ENCODE peak calls at places on chromosomes 7 and 10, in six cellular contexts. Z, O, D, I, N and C are unnamed samples.
A peak's percentile ranks its signal among the peaks of the same experiment; 100 is the strongest.

GRCh38 chr7:104024632-104025031 is 35.2 kb upstream of the RELN start:
- DNase-seq in Z (no peak), O (no peak), D (no peak), I (no peak), N (no peak), C (no peak)

GRCh38 chr7:133591704-133592340 is 338.9 kb downstream of the EXOC4 start:
- DNase-seq in Z (no peak), O (no peak), D (no peak), I (no peak), N (no peak), C (no peak)

GRCh38 chr7:106099539-106099938 is 12.6 kb downstream of the SYPL1 start:
- DNase-seq in Z (no peak), O (no peak), D (no peak), I (no peak), N (no peak), C (no peak)

GRCh38 chr10:52744057-52744819 is 28.3 kb downstream of the MBL2 start:
- DNase-seq in Z (no peak), O (no peak), D (peak; percentile 15), I (no peak), N (peak; percentile 86), C (no peak)

GRCh38 chr7:40646717-40647116 is 511.9 kb downstream of the SUGCT start:
- DNase-seq in Z (no peak), O (no peak), D (peak; percentile 27), I (no peak), N (no peak), C (no peak)

GRCh38 chr7:100515072-100515532 is 23.9 kb upstream of the AGFG2 start:
- DNase-seq in Z (no peak), O (peak; percentile 72), D (peak; percentile 34), I (peak; percentile 17), N (peak; percentile 29), C (no peak)

GRCh38 chr7:123864438-123864837 is 19.5 kb downstream of the HYAL4 start:
- DNase-seq in Z (no peak), O (no peak), D (no peak), I (no peak), N (no peak), C (no peak)

GRCh38 chr7:157568785-157569584 is 232.2 kb downstream of the DNAJB6 start:
- DNase-seq in Z (peak; percentile 60), O (no peak), D (peak; percentile 1), I (peak; percentile 39), N (no peak), C (no peak)

GRCh38 chr10:117374506-117375359 is 507 bp downstream of the PDZD8 start:
- DNase-seq in Z (peak; percentile 45), O (no peak), D (no peak), I (no peak), N (peak; percentile 19), C (no peak)

GRCh38 chr7:56046728-56047445 is 4.4 kb downstream of the PSPH start:
- DNase-seq in Z (no peak), O (peak; percentile 74), D (peak; percentile 19), I (peak; percentile 94), N (no peak), C (no peak)

GRCh38 chr7:23114854-23115253 is 9.3 kb downstream of the KLHL7 start:
- DNase-seq in Z (no peak), O (no peak), D (no peak), I (no peak), N (no peak), C (no peak)

GRCh38 chr10:70840836-70841235 is 25.1 kb downstream of the SGPL1 start:
- DNase-seq in Z (no peak), O (no peak), D (no peak), I (no peak), N (no peak), C (no peak)

GRCh38 chr10:49601857-49602256 is 8.3 kb upstream of the SLC18A3 start:
- DNase-seq in Z (no peak), O (no peak), D (peak; percentile 84), I (peak; percentile 56), N (peak; percentile 87), C (peak; percentile 21)

GRCh38 chr10:119189811-119190282 is 11.2 kb upstream of the PRDX3 start:
- DNase-seq in Z (no peak), O (no peak), D (peak; percentile 37), I (peak; percentile 92), N (no peak), C (no peak)

GRCh38 chr10:105149371-105149871 is 508.3 kb downstream of the SORCS3 start:
- DNase-seq in Z (no peak), O (no peak), D (peak; percentile 80), I (no peak), N (peak; percentile 20), C (no peak)

GRCh38 chr7:155521743-155522398 is 24.5 kb downstream of the CNPY1 start:
- DNase-seq in Z (no peak), O (no peak), D (no peak), I (no peak), N (no peak), C (no peak)

GRCh38 chr10:125694874-125695273 is 11.9 kb upstream of the TEX36 start:
- DNase-seq in Z (no peak), O (no peak), D (peak; percentile 59), I (peak; percentile 51), N (peak; percentile 88), C (no peak)

GRCh38 chr10:131259535-131259934 is 52.0 kb downstream of the TCERG1L start:
- DNase-seq in Z (no peak), O (no peak), D (no peak), I (no peak), N (no peak), C (no peak)

GRCh38 chr10:97713828-97714400 is 384 bp downstream of the MARVELD1 start:
- DNase-seq in Z (peak; percentile 67), O (no peak), D (peak; percentile 81), I (peak; percentile 53), N (peak; percentile 52), C (peak; percentile 45)

GRCh38 chr7:106795877-106796231 is 69.2 kb upstream of the PIK3CG start:
- DNase-seq in Z (no peak), O (no peak), D (no peak), I (no peak), N (no peak), C (no peak)

GRCh38 chr7:154914580-154915380 is 88.1 kb downstream of the PAXIP1 start:
- DNase-seq in Z (no peak), O (no peak), D (no peak), I (no peak), N (no peak), C (no peak)

GRCh38 chr10:8150401-8150905 is 96.0 kb downstream of the GATA3 start:
- DNase-seq in Z (no peak), O (no peak), D (no peak), I (no peak), N (no peak), C (no peak)

GRCh38 chr10:86225098-86225782 is 141.4 kb downstream of the GRID1 start:
- DNase-seq in Z (no peak), O (peak; percentile 2), D (peak; percentile 9), I (peak; percentile 22), N (peak; percentile 47), C (no peak)

GRCh38 chr7:15906436-15906835 is 220.0 kb upstream of the MEOX2 start:
- DNase-seq in Z (no peak), O (no peak), D (no peak), I (no peak), N (no peak), C (no peak)

GRCh38 chr7:83677180-83677866 is 28.4 kb upstream of the SEMA3E start:
- DNase-seq in Z (no peak), O (peak; percentile 93), D (peak; percentile 95), I (peak; percentile 97), N (peak; percentile 98), C (no peak)

GRCh38 chr7:91847881-91848599 is 32.5 kb downstream of the MTERF1 start:
- DNase-seq in Z (no peak), O (no peak), D (no peak), I (no peak), N (no peak), C (no peak)

GRCh38 chr7:130736298-130736900 is 2.4 kb upstream of the KLF14 start:
- DNase-seq in Z (no peak), O (no peak), D (no peak), I (no peak), N (no peak), C (no peak)

GRCh38 chr7:34727464-34727995 is 69.5 kb downstream of the NPSR1 start:
- DNase-seq in Z (no peak), O (no peak), D (no peak), I (no peak), N (peak; percentile 48), C (no peak)

GRCh38 chr10:133167693-133168616 is 7.9 kb downstream of the KNDC1 start:
- DNase-seq in Z (no peak), O (no peak), D (no peak), I (no peak), N (no peak), C (no peak)

DNA sequence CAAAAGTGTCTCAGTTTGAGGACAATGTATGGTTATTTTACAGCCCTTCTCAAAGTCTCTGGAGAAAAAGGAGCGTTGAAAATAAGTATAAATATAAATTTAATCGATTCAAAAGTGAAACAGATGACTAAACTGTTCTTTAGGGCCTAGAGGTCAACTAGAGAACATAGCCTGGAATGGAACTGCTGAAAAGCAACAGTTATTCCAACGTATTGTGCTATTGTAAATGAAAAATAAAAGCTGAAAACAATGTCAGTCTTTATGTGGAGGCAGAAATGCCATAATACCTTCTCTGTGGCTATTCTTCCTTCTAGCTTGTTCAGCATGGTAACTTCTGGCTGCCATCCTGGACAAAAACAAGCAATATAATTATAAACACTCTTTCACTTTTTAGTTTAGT is 362.5 kb downstream of the ARL4A start:
- DNase-seq in Z (no peak), O (no peak), D (no peak), I (no peak), N (no peak), C (no peak)
- TF ChIP-seq CTCF in Z (no peak), O (no peak), D (no peak), I (no peak), N (no peak), C (no peak)

DNA sequence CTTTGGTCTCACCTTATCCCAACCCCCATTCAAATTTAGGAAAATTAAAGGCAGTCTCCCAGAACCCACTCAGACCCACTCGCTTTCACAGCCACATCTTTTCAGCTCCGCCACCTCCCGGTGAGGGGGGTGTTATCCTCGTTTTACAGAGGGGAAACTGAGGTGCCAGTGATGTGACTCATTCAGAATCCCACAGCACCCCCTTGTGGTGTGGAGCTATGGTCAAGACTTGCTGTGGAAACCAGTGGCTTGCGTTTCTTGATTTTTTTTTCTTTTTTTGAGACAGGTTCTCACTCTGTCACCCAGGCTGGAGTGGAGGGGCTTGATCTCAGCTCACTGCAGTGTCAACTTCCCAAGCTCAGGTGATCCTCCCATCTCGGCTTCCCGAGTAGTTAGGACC is 27.6 kb downstream of the SLC35G1 start:
- DNase-seq in Z (no peak), O (no peak), D (no peak), I (no peak), N (no peak), C (no peak)
- TF ChIP-seq CTCF in Z (peak; percentile 20), O (peak; percentile 42), D (peak; percentile 37), I (peak; percentile 59), N (peak; percentile 51), C (peak; percentile 51)

DNA sequence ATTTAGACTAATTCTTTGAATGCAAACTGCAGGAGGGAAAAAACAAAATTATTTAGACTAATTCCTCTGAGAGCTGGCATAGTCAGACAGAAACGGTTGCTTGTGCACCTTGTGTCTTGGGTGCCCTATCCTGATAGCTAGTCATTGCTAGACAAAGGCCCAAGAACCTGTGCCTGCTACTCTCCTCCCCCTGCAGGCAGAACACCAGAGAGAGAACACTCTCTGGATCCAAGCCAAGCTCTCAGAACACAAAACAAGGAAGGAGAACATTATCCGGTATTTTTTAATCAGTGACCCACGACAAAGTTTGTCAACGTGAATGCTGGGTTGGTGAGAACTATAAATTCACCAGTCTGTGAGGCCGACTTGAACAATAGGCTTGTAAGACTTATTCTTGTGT is 18.9 kb upstream of the PPP1R9A start:
- DNase-seq in Z (no peak), O (no peak), D (peak; percentile 8), I (no peak), N (peak; percentile 29), C (no peak)
- TF ChIP-seq CTCF in Z (no peak), O (no peak), D (peak; percentile 37), I (peak; percentile 55), N (peak; percentile 33), C (no peak)

GRCh38 chr7:140016540-140016939 is 46.2 kb downstream of the PARP12 start:
- DNase-seq in Z (no peak), O (no peak), D (no peak), I (no peak), N (no peak), C (no peak)
- TF ChIP-seq CTCF in Z (no peak), O (no peak), D (no peak), I (no peak), N (no peak), C (no peak)